ENCODE peak calls at places on chromosome 4, in four cellular contexts. R is SK-N-SH, K is HepG2, I is K562. Y is an unnamed sample.

GRCh38 chr4:144817081-144817480 is 171.1 kb downstream of the HHIP start:
- DNase-seq in R (no peak), K (no peak), I (no peak), Y (no peak)

GRCh38 chr4:145735330-145735638 is 55.3 kb downstream of the C4orf51 start:
- DNase-seq in R (no peak), K (peak), I (no peak), Y (no peak)

GRCh38 chr4:173013232-173013932 is 155.2 kb upstream of the GALNT7 start:
- DNase-seq in R (peak), K (peak), I (peak), Y (no peak)

GRCh38 chr4:163991268-163991667 is 496.8 kb downstream of the TMA16 start:
- DNase-seq in R (no peak), K (no peak), I (no peak), Y (no peak)

GRCh38 chr4:26087108-26087507 is 173.1 kb downstream of the SMIM20 start:
- DNase-seq in R (no peak), K (no peak), I (no peak), Y (no peak)

GRCh38 chr4:16136771-16137170 is 52.9 kb upstream of the PROM1 start:
- DNase-seq in R (no peak), K (no peak), I (no peak), Y (no peak)

GRCh38 chr4:132180020-132180427 is 969.1 kb upstream of the PCDH10 start:
- DNase-seq in R (no peak), K (no peak), I (no peak), Y (no peak)

GRCh38 chr4:165288639-165289428 is 38.6 kb upstream of the MSMO1 start:
- DNase-seq in R (no peak), K (peak), I (no peak), Y (no peak)

GRCh38 chr4:174696657-174697056 is 132.4 kb downstream of the GLRA3 start:
- DNase-seq in R (no peak), K (no peak), I (no peak), Y (no peak)

GRCh38 chr4:103026868-103027267 is 7.4 kb upstream of the SLC9B1 start:
- DNase-seq in R (no peak), K (no peak), I (no peak), Y (no peak)

GRCh38 chr4:7328913-7329638 is 105.7 kb downstream of the PSAPL1 start:
- DNase-seq in R (no peak), K (no peak), I (no peak), Y (peak)

GRCh38 chr4:140556372-140557085 is 12.2 kb downstream of the UCP1 start:
- DNase-seq in R (no peak), K (no peak), I (no peak), Y (no peak)

GRCh38 chr4:176885224-176885623 is 92.5 kb upstream of the VEGFC start:
- DNase-seq in R (no peak), K (no peak), I (no peak), Y (no peak)

GRCh38 chr4:16100833-16101232 is 17.0 kb upstream of the PROM1 start:
- DNase-seq in R (peak), K (no peak), I (no peak), Y (no peak)

GRCh38 chr4:40842725-40843401 is 93.1 kb downstream of the NSUN7 start:
- DNase-seq in R (no peak), K (peak), I (no peak), Y (no peak)

GRCh38 chr4:176198316-176198903 is 3.0 kb upstream of the SPATA4 start:
- DNase-seq in R (no peak), K (no peak), I (no peak), Y (no peak)

GRCh38 chr4:111066887-111067286 is 444.0 kb upstream of the PITX2 start:
- DNase-seq in R (no peak), K (no peak), I (no peak), Y (no peak)

GRCh38 chr4:56757821-56758400 is 63.6 kb downstream of the SPINK2 start:
- DNase-seq in R (no peak), K (peak), I (no peak), Y (peak)

GRCh38 chr4:113591982-113592381 is 169.6 kb downstream of the CAMK2D start:
- DNase-seq in R (no peak), K (no peak), I (no peak), Y (no peak)

GRCh38 chr4:17197070-17197469 is 298.6 kb upstream of the LDB2 start:
- DNase-seq in R (no peak), K (no peak), I (no peak), Y (no peak)

GRCh38 chr4:40454816-40455215 is 119.7 kb downstream of the CHRNA9 start:
- DNase-seq in R (no peak), K (peak), I (no peak), Y (no peak)

GRCh38 chr4:73800206-73800605 is 36.3 kb upstream of the CXCL6 start:
- DNase-seq in R (no peak), K (no peak), I (no peak), Y (no peak)

GRCh38 chr4:75180790-75181776 is 248.2 kb downstream of the PARM1 start:
- DNase-seq in R (no peak), K (no peak), I (no peak), Y (no peak)

GRCh38 chr4:150960818-150961217 is 54.3 kb downstream of the LRBA start:
- DNase-seq in R (peak), K (peak), I (peak), Y (no peak)

GRCh38 chr4:114078636-114079035 is 99.2 kb upstream of the ARSJ start:
- DNase-seq in R (no peak), K (no peak), I (no peak), Y (no peak)

GRCh38 chr4:98506462-98507132 is 151.8 kb downstream of the TSPAN5 start:
- DNase-seq in R (peak), K (no peak), I (peak), Y (no peak)

GRCh38 chr4:72843466-72843865 is 226.1 kb downstream of the COX18 start:
- DNase-seq in R (no peak), K (no peak), I (no peak), Y (no peak)

GRCh38 chr4:124945422-124945821 is 232.9 kb upstream of the ANKRD50 start:
- DNase-seq in R (no peak), K (no peak), I (no peak), Y (no peak)

GRCh38 chr4:103478729-103479128 is 241.1 kb downstream of the TACR3 start:
- DNase-seq in R (no peak), K (no peak), I (no peak), Y (no peak)

DNA sequence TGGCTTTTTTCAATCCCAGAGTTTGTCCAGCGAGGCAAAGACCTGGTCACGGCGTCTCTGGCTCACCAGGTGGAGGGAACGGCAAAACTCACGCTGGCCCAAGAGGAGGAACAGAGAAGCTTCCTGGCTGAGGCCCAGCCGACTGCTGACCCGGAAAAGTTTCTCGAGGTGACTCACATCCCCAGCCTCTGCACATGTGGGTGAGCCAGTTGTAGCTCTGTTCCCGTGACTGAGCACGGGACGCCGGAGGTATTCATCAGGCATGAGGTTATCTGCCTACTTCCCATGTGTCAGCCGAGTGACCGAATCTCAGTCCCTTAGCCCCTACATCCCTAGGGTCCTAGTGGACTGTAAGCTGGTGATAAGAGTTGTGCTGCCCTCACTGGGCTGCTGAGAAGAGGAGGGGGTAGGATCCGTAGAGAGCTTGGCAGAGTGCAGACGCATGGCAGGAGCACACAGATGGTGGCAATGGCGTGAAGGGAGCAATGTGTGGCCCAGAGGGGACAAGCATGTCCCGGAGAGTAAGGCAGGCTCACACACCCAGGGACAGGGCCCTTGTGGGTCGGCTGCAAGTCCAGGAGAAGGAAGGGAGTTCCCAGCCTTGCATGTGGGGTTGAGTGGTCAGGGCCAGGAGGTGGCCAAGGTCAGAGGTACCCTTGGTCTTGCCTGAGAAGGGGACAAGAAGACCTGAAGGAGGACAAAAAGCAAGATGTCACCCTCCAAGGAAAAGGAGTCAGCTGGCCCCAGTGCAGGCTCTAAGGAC is 42.9 kb downstream of the EVC start:
- DNase-seq in R (no peak), K (no peak), I (no peak), Y (peak)
- TF ChIP-seq ELF1 in R (no peak), K (no peak), I (no peak), Y (no peak)

GRCh38 chr4:115154826-115155225 is 41.4 kb upstream of the NDST4 start:
- DNase-seq in R (no peak), K (no peak), I (no peak), Y (no peak)
- TF ChIP-seq ELF1 in R (no peak), K (no peak), I (no peak), Y (no peak)

DNA sequence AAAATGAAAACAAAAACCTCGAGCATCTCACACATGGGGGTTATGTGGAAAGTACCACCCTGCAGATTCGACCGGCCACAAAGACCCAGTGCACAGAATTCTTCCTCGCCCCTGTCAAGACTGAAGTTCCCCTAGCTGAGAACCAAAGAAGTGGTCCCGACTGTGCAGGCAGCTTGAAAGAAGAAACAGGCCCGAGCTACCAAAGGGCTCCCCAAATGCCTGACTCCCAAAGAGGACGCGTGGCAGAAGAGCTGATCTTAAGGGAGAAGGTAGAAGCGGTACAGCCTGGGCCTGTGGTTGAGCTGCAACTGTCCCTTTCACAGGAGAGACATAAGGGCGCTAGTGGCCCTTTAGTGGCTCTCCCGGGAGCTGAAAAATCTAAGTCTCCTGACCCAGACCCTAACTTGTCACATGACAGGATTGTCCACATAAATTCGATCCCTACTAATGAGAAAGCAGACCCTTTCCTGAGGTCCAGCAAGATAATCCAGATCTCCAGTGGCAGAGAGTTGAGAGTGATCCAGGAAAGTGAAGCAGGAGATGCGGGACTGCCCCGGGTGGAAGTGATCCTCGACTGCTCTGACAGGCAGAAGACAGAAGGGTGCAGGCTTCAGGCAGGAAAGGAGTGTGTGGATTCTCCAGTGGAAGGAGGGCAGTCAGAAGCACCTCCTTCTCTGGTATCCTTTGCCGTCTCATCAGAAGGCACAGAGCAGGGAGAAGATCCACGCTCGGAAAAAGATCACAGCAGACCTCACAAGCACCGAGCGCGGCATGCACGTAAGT is 108.8 kb upstream of the MYOZ2 start:
- DNase-seq in R (no peak), K (no peak), I (no peak), Y (no peak)
- TF ChIP-seq ELF1 in R (no peak), K (no peak), I (no peak), Y (no peak)

GRCh38 chr4:1987296-1987695 is 21.5 kb downstream of the NELFA start:
- DNase-seq in R (peak), K (no peak), I (no peak), Y (no peak)
- TF ChIP-seq ELF1 in R (no peak), K (no peak), I (no peak), Y (no peak)

Y was measured in HCT116.